ENCODE peak calls at places on chromosomes 13 and 19, in six cellular contexts. R is fibroblast of lung, T is K562, L is HCT116, B is HepG2, O is GM23248. C is an unnamed sample. For H4K20me1, H3K4me1 and H3K79me2, the result is how much of the 10 kb centered on the place peaks cover.

GRCh38 chr19:11069451-11070009 is 19.7 kb upstream of the LDLR start:
- DNase-seq in R (no peak), T (no peak), L (no peak), B (no peak), O (no peak), C (peak)

GRCh38 chr19:57099199-57099661 is 20.6 kb upstream of the USP29 start:
- DNase-seq in R (peak), T (peak), L (peak), B (peak), O (peak), C (peak)

GRCh38 chr19:23762548-23762883 is 3.8 kb upstream of the ZNF681 start:
- DNase-seq in R (no peak), T (no peak), L (no peak), B (no peak), O (no peak), C (no peak)

GRCh38 chr13:110293037-110293436 is 13.9 kb downstream of the COL4A1 start:
- DNase-seq in R (no peak), T (no peak), L (no peak), B (no peak), O (no peak), C (no peak)

GRCh38 chr13:26951581-26952177 is 191.1 kb upstream of the GPR12 start:
- DNase-seq in R (no peak), T (no peak), L (no peak), B (peak), O (no peak), C (no peak)

GRCh38 chr13:97493471-97493870 is 59.5 kb downstream of the RAP2A start:
- DNase-seq in R (no peak), T (no peak), L (no peak), B (no peak), O (no peak), C (no peak)

GRCh38 chr13:111251646-111252448 is 68.6 kb upstream of the TEX29 start:
- DNase-seq in R (peak), T (no peak), L (no peak), B (no peak), O (peak), C (no peak)

GRCh38 chr13:24251525-24251924 is 57.9 kb upstream of the C1QTNF9 start:
- DNase-seq in R (no peak), T (no peak), L (no peak), B (no peak), O (no peak), C (no peak)

GRCh38 chr19:14072535-14073231 is at the start of gene MISP3:
- DNase-seq in R (peak), T (peak), L (no peak), B (no peak), O (peak), C (peak)

GRCh38 chr19:2446390-2446789 is 10.4 kb downstream of the LMNB2 start:
- DNase-seq in R (peak), T (no peak), L (no peak), B (no peak), O (no peak), C (no peak)

GRCh38 chr13:67238277-67238859 is 8.2 kb upstream of the PCDH9 start:
- DNase-seq in R (peak), T (peak), L (peak), B (peak), O (peak), C (peak)

GRCh38 chr19:58034476-58034790 is 608 bp downstream of the ZSCAN1 start:
- DNase-seq in R (no peak), T (no peak), L (no peak), B (no peak), O (no peak), C (no peak)

GRCh38 chr19:44696939-44697669 is 1.8 kb upstream of the CEACAM16 start:
- DNase-seq in R (no peak), T (no peak), L (no peak), B (no peak), O (no peak), C (peak)

GRCh38 chr13:90622547-90622946 is 724.9 kb upstream of the MIR17HG start:
- DNase-seq in R (peak), T (no peak), L (no peak), B (no peak), O (peak), C (no peak)

GRCh38 chr13:33265133-33265532 is 20.4 kb downstream of the STARD13 start:
- DNase-seq in R (no peak), T (no peak), L (no peak), B (no peak), O (no peak), C (no peak)

GRCh38 chr13:72696590-72696989 is 30.8 kb downstream of the MZT1 start:
- DNase-seq in R (no peak), T (no peak), L (peak), B (no peak), O (peak), C (no peak)

GRCh38 chr13:37657134-37657533 is 58.6 kb upstream of the POSTN start:
- DNase-seq in R (peak), T (no peak), L (no peak), B (no peak), O (peak), C (no peak)

GRCh38 chr13:48233886-48234488 is 981 bp downstream of the ITM2B start:
- DNase-seq in R (peak), T (no peak), L (no peak), B (no peak), O (peak), C (peak)

GRCh38 chr13:25468330-25469178 is 96.8 kb downstream of the ATP8A2 start:
- DNase-seq in R (peak), T (peak), L (no peak), B (no peak), O (no peak), C (peak)

GRCh38 chr19:55239004-55239403 is 10.4 kb upstream of the TMEM86B start:
- DNase-seq in R (no peak), T (no peak), L (no peak), B (no peak), O (no peak), C (peak)

GRCh38 chr19:34313188-34313587 is 51.8 kb upstream of the GPI start:
- DNase-seq in R (peak), T (no peak), L (no peak), B (no peak), O (peak), C (peak)

GRCh38 chr19:40798997-40799557 is at the start of gene EGLN2:
- DNase-seq in R (no peak), T (peak), L (no peak), B (no peak), O (no peak), C (peak)

GRCh38 chr13:20132052-20132634 is 28.7 kb downstream of the GJA3 start:
- DNase-seq in R (no peak), T (no peak), L (no peak), B (no peak), O (no peak), C (no peak)

GRCh38 chr13:107025991-107026390 is 458.1 kb upstream of the ARGLU1 start:
- DNase-seq in R (peak), T (no peak), L (no peak), B (no peak), O (no peak), C (no peak)

GRCh38 chr19:57719424-57719823 is 8.0 kb downstream of the ZNF671 start:
- DNase-seq in R (no peak), T (no peak), L (no peak), B (no peak), O (no peak), C (no peak)

GRCh38 chr13:104737713-104738112 is 1671.5 kb upstream of the SLC10A2 start:
- DNase-seq in R (peak), T (no peak), L (no peak), B (no peak), O (no peak), C (no peak)

GRCh38 chr13:27917121-27917947 is 2.5 kb upstream of the PDX1 start:
- DNase-seq in R (no peak), T (no peak), L (no peak), B (no peak), O (no peak), C (peak)

GRCh38 chr19:19386373-19386869 is 19.1 kb upstream of the GATAD2A start:
- DNase-seq in R (no peak), T (peak), L (no peak), B (no peak), O (peak), C (no peak)

GRCh38 chr13:110415669-110416068 is 108.6 kb downstream of the COL4A2 start:
- DNase-seq in R (no peak), T (no peak), L (peak), B (peak), O (peak), C (no peak)

GRCh38 chr13:28047784-28048388 is 52.5 kb downstream of the FLT3 start:
- DNase-seq in R (peak), T (no peak), L (peak), B (no peak), O (peak), C (no peak)

GRCh38 chr13:82717249-82717648 is 1165.0 kb downstream of the SLITRK1 start:
- DNase-seq in R (peak), T (no peak), L (no peak), B (no peak), O (peak), C (no peak)

GRCh38 chr13:27023385-27023784 is 148.2 kb downstream of the USP12 start:
- DNase-seq in R (no peak), T (no peak), L (no peak), B (no peak), O (no peak), C (no peak)

GRCh38 chr19:14118165-14119051 is 846 bp upstream of the PRKACA start:
- DNase-seq in R (peak), T (no peak), L (no peak), B (peak), O (peak), C (peak)

GRCh38 chr13:94351292-94352000 is 128.0 kb downstream of the DCT start:
- DNase-seq in R (peak), T (no peak), L (no peak), B (no peak), O (peak), C (peak)

GRCh38 chr13:30622551-30622950 is 4.8 kb downstream of the USPL1 start:
- DNase-seq in R (no peak), T (no peak), L (no peak), B (no peak), O (peak), C (no peak)

GRCh38 chr13:30619731-30620130 is 2.0 kb downstream of the USPL1 start:
- DNase-seq in R (no peak), T (no peak), L (no peak), B (peak), O (no peak), C (no peak)

GRCh38 chr13:30618186-30618937 is 642 bp downstream of the USPL1 start:
- DNase-seq in R (peak), T (peak), L (no peak), B (peak), O (peak), C (no peak)

GRCh38 chr13:30618938-30619289 is 1.2 kb downstream of the USPL1 start:
- DNase-seq in R (no peak), T (no peak), L (no peak), B (no peak), O (no peak), C (no peak)

DNA sequence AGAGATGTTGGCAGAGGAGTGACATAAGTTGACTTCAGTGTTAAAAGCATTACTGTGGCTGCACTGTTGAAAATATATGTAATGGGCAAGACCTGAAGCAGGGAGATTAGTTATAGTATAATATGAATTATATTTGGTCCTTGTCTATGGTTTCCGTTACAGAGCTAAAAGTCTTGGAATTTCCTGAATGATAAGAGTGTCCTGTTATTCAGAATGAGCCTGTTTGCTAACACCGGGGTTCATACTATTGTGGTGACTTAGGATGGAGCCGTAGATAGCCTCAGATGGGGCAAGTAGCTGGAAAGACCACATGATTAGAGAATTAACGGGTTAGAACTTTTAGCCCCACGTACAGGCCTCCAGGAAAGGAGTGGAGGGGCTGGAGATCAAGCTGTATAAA is 5.7 kb downstream of the USPL1 start:
- DNase-seq in R (peak), T (no peak), L (no peak), B (no peak), O (no peak), C (no peak)
- H4K20me1 ChIP-seq in R (under half), T (under half), L (under half), B (under half), O (under half), C (under half)

DNA sequence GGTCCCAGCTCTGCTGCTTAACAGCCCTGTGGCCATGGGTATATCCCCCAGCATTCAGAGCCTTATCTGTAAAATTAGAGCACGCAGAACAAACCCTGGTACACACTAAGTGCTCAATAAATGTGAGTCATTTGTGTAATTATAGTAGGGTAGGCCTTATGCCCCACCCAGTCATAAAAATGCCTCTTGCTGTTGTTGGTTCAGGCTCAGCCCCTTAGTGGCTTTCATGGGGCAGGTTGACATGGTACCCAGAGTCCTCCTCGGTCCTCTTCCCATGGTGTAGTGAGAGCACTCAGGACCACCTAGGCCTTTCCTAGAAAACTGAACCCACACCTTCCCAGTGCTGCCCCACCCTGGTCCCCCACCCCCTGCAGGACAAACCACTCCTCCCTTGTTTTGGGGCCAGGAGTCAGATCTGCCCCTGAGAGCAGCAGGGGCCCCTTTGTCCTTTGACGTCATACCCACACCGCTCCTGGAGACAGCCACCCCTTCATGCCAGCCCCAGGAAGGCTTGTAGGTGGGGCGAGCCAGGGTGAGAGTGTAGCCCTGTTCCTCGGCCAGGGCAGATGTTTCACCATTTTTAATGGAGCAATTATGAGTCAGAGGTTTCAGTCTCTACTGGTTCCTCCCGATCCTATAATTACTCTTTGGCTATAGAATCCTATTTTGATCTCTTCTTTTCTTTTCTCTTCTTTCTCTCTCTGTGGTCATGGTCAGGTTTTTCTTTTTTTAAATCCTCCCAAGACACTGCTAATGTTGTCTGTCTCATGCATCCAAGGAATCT is 36.8 kb downstream of the ACTN4 start:
- DNase-seq in R (peak), T (peak), L (peak), B (no peak), O (peak), C (peak)
- H3K4me1 ChIP-seq in R (half or more), T (half or more), L (half or more), B (half or more), O (half or more), C (half or more)

DNA sequence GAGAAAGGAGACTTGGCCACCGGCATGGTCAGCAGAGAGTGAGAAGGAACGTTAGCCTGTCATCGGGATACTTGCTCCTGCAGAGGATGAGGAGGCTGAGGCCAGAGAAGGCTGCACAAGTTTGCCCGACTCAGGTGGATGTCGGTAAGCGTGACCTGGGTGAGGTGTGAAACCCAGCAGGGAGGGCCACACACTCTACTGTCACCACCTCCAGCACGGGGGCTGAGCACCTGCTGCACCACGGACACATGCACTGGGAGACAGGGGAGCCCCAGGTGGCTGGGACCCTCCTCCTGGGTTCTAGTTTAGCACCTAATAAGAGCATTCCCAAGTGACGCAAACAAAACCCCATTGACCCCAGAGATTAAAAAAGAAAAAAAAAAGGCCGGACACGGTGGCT is 17.3 kb downstream of the MLLT1 start:
- DNase-seq in R (no peak), T (no peak), L (no peak), B (no peak), O (no peak), C (no peak)
- H3K79me2 ChIP-seq in R (under half), T (half or more), L (half or more), B (under half), O (half or more), C (half or more)

DNA sequence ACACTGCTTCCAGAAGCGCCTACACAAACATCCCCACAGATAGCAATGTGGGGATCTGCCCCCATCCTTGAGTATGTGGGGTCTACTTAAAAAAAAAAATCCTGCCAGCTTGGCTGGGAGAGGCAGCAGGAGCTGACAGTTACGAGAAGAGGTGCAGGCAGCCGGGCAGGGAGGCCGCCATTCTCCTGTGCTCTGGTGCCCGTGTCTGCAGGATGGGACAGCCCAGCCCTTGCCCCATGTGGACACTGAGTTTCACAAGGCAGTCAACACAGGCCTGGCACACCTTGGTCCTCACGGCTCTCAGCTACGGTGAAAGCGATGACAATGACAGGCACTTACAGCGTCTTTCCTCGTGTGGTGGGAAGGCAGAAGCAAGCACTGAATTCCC is 24.0 kb downstream of the MPND start:
- DNase-seq in R (no peak), T (no peak), L (no peak), B (no peak), O (no peak), C (peak)
- H4K20me1 ChIP-seq in R (under half), T (under half), L (under half), B (under half), O (under half), C (half or more)

GRCh38 chr19:6274756-6275155 is 5.0 kb downstream of the MLLT1 start:
- DNase-seq in R (no peak), T (no peak), L (no peak), B (no peak), O (peak), C (peak)
- H3K4me1 ChIP-seq in R (half or more), T (half or more), L (under half), B (half or more), O (half or more), C (half or more)

DNA sequence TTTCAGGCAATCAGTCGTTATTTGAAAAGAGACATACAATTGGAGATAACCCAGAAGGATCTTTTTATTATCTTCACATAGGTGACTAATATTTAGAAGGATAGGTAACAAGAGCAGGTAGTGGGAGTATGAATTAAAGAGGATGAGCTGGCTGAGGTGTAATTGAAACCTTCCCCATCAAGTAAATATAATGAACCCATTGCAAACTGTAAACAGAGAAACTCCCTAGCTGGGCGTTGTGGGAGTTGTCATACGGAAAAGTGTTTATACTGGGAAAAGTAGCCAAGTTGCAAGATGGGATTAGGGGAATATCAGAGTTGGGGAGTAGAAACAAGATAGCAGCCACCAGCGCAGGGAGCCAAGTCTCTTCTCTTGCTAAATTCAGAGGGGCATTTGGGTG is 448.4 kb downstream of the COG6 start:
- DNase-seq in R (no peak), T (no peak), L (no peak), B (no peak), O (no peak), C (no peak)
- H3K79me2 ChIP-seq in R (under half), T (under half), L (under half), B (under half), O (under half), C (under half)

GRCh38 chr19:38669532-38669931 is 22.1 kb downstream of the ACTN4 start:
- DNase-seq in R (no peak), T (no peak), L (no peak), B (no peak), O (no peak), C (peak)
- H4K20me1 ChIP-seq in R (under half), T (under half), L (under half), B (half or more), O (under half), C (half or more)

DNA sequence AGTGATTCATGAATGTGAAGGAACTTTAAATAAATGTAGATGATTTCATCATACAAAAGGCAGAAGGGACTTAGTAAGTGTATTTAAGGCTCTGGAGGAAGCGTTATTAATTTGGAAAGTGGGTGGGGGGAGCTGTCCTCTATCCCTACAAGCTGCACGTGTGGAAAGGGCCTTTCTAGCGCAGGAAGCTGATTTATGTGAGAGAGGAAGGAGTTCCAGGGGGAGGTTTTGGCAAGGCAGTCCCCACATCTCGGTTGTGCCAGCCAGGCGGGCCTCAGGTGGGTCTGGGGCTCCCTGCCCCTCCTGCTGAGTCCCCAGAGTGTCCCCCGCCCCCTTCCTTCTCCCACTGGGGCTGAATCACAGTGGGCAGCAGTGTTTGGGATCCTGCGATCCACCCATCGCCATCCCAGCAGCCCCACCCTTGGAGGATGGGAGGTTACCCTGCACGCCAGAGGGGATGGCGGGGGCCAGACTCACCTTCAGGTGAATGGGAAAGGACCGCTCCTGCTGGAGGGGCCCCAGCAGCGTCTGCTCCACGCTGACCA is 709 bp downstream of the DLEU7 start:
- DNase-seq in R (no peak), T (no peak), L (no peak), B (no peak), O (no peak), C (peak)
- H3K4me1 ChIP-seq in R (under half), T (under half), L (under half), B (under half), O (under half), C (under half)